ENCODE peak calls at places on chromosomes 6 and 20, in five cellular contexts. One of them, this sample, is unnamed.

GRCh38 chr20:33852971-33853813 is 42.0 kb downstream of the CHMP4B start:
- DNase-seq in T47D: no peak
- DNase-seq in H9: no peak
- DNase-seq in iPS DF 6.9: no peak
- DNase-seq in T-cell: peak; percentile 62
- DNase-seq in this sample: no peak

GRCh38 chr6:161374971-161375873 is 101.4 kb upstream of the AGPAT4 start:
- DNase-seq in T-cell: peak; percentile 28
- DNase-seq in iPS DF 6.9: no peak
- DNase-seq in T47D: peak; percentile 70
- DNase-seq in H9: peak; percentile 73
- DNase-seq in this sample: no peak

GRCh38 chr20:43829951-43830690 is 84.5 kb upstream of the TOX2 start:
- DNase-seq in T47D: no peak
- DNase-seq in iPS DF 6.9: no peak
- DNase-seq in H9: no peak
- DNase-seq in T-cell: no peak
- DNase-seq in this sample: no peak

GRCh38 chr20:59403261-59403961 is 103.0 kb downstream of the EDN3 start:
- DNase-seq in H9: peak; percentile 75
- DNase-seq in T47D: peak; percentile 53
- DNase-seq in T-cell: peak; percentile 79
- DNase-seq in iPS DF 6.9: peak; percentile 41
- DNase-seq in this sample: no peak

GRCh38 chr6:36216559-36216958 is 20.0 kb downstream of the BRPF3 start:
- DNase-seq in T47D: no peak
- DNase-seq in T-cell: no peak
- DNase-seq in iPS DF 6.9: no peak
- DNase-seq in H9: no peak
- DNase-seq in this sample: no peak

GRCh38 chr6:51949451-51949850 is 138.0 kb downstream of the PKHD1 start:
- DNase-seq in T-cell: no peak
- DNase-seq in H9: no peak
- DNase-seq in T47D: no peak
- DNase-seq in iPS DF 6.9: no peak
- DNase-seq in this sample: no peak

GRCh38 chr20:46992640-46993035 is 98.0 kb downstream of the EYA2 start:
- DNase-seq in H9: peak; percentile 50
- DNase-seq in T47D: no peak
- DNase-seq in T-cell: no peak
- DNase-seq in iPS DF 6.9: no peak
- DNase-seq in this sample: no peak

GRCh38 chr6:170101281-170102035 is 189.4 kb downstream of the DLL1 start:
- DNase-seq in H9: no peak
- DNase-seq in T47D: no peak
- DNase-seq in T-cell: no peak
- DNase-seq in iPS DF 6.9: no peak
- DNase-seq in this sample: no peak

GRCh38 chr6:72363844-72364740 is 257.8 kb upstream of the KCNQ5 start:
- DNase-seq in H9: no peak
- DNase-seq in T47D: peak; percentile 6
- DNase-seq in T-cell: no peak
- DNase-seq in iPS DF 6.9: no peak
- DNase-seq in this sample: no peak

GRCh38 chr6:111210074-111210729 is 122.9 kb downstream of the SLC16A10 start:
- DNase-seq in H9: peak; percentile 34
- DNase-seq in T47D: peak; percentile 69
- DNase-seq in iPS DF 6.9: peak; percentile 35
- DNase-seq in T-cell: peak; percentile 21
- DNase-seq in this sample: peak; percentile 40